ENCODE peak calls at places on chromosomes 12 and 14, in ten cellular contexts. K is tibial nerve, N is pancreas, I is left ventricle myocardium inferior, H is heart left ventricle, O is coronary artery, V is thoracic aorta, S is tibial artery, P is lower leg skin, Y is spleen. B is an unnamed sample.

GRCh38 chr14:64680013-64680674 is 24.1 kb upstream of the PLEKHG3 start:
- DNase-seq in N (no peak), Y (peak), H (no peak), K (no peak), P (no peak), O (no peak), V (no peak), S (peak), I (no peak), B (no peak)

GRCh38 chr12:88375960-88376305 is 204.3 kb downstream of the KITLG start:
- DNase-seq in H (no peak), Y (no peak), P (no peak), K (no peak), V (no peak), N (no peak), I (no peak), S (no peak), O (no peak), B (no peak)

GRCh38 chr12:111406474-111407370 is 999 bp downstream of the SH2B3 start:
- DNase-seq in H (peak), N (peak), V (no peak), O (no peak), K (no peak), P (no peak), S (peak), Y (peak), I (peak), B (no peak)

GRCh38 chr14:78950654-78951053 is 780.5 kb downstream of the NRXN3 start:
- DNase-seq in S (no peak), V (no peak), I (no peak), Y (no peak), O (no peak), P (no peak), K (no peak), N (no peak), H (no peak), B (peak)

GRCh38 chr12:95224202-95225170 is 6.9 kb downstream of the VEZT start:
- DNase-seq in S (no peak), V (no peak), O (no peak), N (no peak), H (no peak), I (no peak), P (no peak), Y (no peak), K (no peak), B (peak)

GRCh38 chr12:58502236-58502635 is 418.1 kb downstream of the LRIG3 start:
- DNase-seq in H (peak), S (no peak), K (no peak), P (no peak), V (no peak), Y (no peak), O (no peak), N (no peak), I (no peak), B (peak)

GRCh38 chr14:101881426-101881825 is 82.9 kb upstream of the DYNC1H1 start:
- DNase-seq in K (no peak), P (peak), V (no peak), S (no peak), I (no peak), Y (no peak), N (peak), H (no peak), O (no peak), B (no peak)

GRCh38 chr12:4849024-4849594 is 60.6 kb upstream of the KCNA1 start:
- DNase-seq in H (no peak), V (no peak), O (no peak), Y (no peak), S (no peak), I (no peak), K (no peak), P (no peak), N (no peak), B (peak)

GRCh38 chr14:53999061-53999488 is 42.5 kb upstream of the BMP4 start:
- DNase-seq in N (no peak), K (no peak), I (no peak), S (no peak), Y (no peak), H (no peak), P (no peak), O (no peak), V (no peak), B (peak)

GRCh38 chr12:12265571-12266388 is 1.1 kb downstream of the LRP6 start:
- DNase-seq in H (no peak), P (no peak), N (peak), I (no peak), S (no peak), Y (no peak), O (no peak), K (no peak), V (no peak), B (peak)

GRCh38 chr14:51533877-51534553 is 117.7 kb upstream of the FRMD6 start:
- DNase-seq in S (no peak), I (no peak), V (no peak), K (no peak), O (no peak), P (no peak), N (no peak), Y (no peak), H (no peak), B (no peak)

GRCh38 chr12:130764475-130765185 is 48.5 kb upstream of the RIMBP2 start:
- DNase-seq in O (no peak), S (no peak), N (no peak), K (no peak), H (no peak), Y (no peak), I (no peak), V (no peak), P (no peak), B (peak)

GRCh38 chr12:95179011-95179410 is 38.3 kb downstream of the FGD6 start:
- DNase-seq in N (no peak), I (no peak), H (no peak), Y (no peak), P (no peak), O (no peak), S (no peak), K (no peak), V (no peak), B (no peak)

GRCh38 chr12:95385246-95385645 is 88.7 kb upstream of the METAP2 start:
- DNase-seq in Y (no peak), I (peak), S (peak), O (no peak), V (peak), P (no peak), K (peak), H (peak), N (no peak), B (peak)

GRCh38 chr14:84343637-84344036 is 1186.3 kb upstream of the FLRT2 start:
- DNase-seq in S (no peak), Y (no peak), O (no peak), P (no peak), H (no peak), V (no peak), N (no peak), I (no peak), K (no peak), B (peak)

GRCh38 chr14:58747181-58747580 is 109.4 kb downstream of the DACT1 start:
- DNase-seq in O (peak), V (no peak), P (peak), K (peak), S (peak), I (no peak), Y (no peak), H (no peak), N (peak), B (peak)

GRCh38 chr12:96257550-96258392 is 63.6 kb downstream of the ELK3 start:
- DNase-seq in I (no peak), O (no peak), K (no peak), Y (no peak), N (peak), H (no peak), P (no peak), V (no peak), S (no peak), B (no peak)

GRCh38 chr14:106843951-106844483 is 1317.6 kb downstream of the TMEM121 start:
- DNase-seq in I (no peak), H (no peak), Y (peak), O (no peak), P (no peak), V (no peak), S (no peak), N (peak), K (peak), B (no peak)

GRCh38 chr14:95519699-95520098 is 3.2 kb upstream of the SYNE3 start:
- DNase-seq in I (peak), H (peak), S (peak), K (peak), P (peak), V (no peak), Y (peak), N (no peak), O (peak), B (peak)

GRCh38 chr14:20327005-20327869 is 5.8 kb downstream of the CCNB1IP1 start:
- DNase-seq in Y (no peak), V (no peak), O (no peak), N (no peak), H (no peak), S (no peak), P (no peak), K (peak), I (no peak), B (peak)

GRCh38 chr14:68667313-68667791 is 125.5 kb downstream of the ZFP36L1 start:
- DNase-seq in Y (no peak), N (peak), K (no peak), O (no peak), P (peak), I (no peak), S (no peak), V (no peak), H (no peak), B (peak)

GRCh38 chr12:113486722-113487121 is 15.1 kb upstream of the LHX5 start:
- DNase-seq in Y (no peak), H (no peak), K (no peak), V (no peak), N (no peak), P (no peak), S (no peak), I (no peak), O (no peak), B (no peak)

GRCh38 chr12:574475-575128 is 88.6 kb downstream of the NINJ2 start:
- DNase-seq in N (no peak), S (peak), Y (no peak), O (no peak), K (no peak), H (no peak), P (peak), V (no peak), I (no peak), B (no peak)

GRCh38 chr14:40417777-40418401 is 985.7 kb upstream of the FBXO33 start:
- DNase-seq in N (no peak), V (no peak), Y (no peak), H (no peak), I (no peak), P (no peak), S (no peak), K (no peak), O (no peak), B (no peak)

GRCh38 chr14:67514650-67515385 is 18.3 kb upstream of the PLEKHH1 start:
- DNase-seq in I (peak), P (peak), Y (peak), K (peak), S (peak), N (peak), V (no peak), O (no peak), H (peak), B (peak)

GRCh38 chr12:71755146-71755892 is 656 bp downstream of the RAB21 start:
- DNase-seq in Y (no peak), O (peak), K (peak), V (peak), S (peak), P (peak), I (no peak), H (peak), N (peak), B (peak)
- TF ChIP-seq CTCF in Y (no peak), O (no peak), K (no peak), V (no peak), S (no peak), P (no peak), I (no peak), H (no peak), N (no peak), B (no peak)

GRCh38 chr14:49953196-49953595 is 60.3 kb downstream of the ARF6 start:
- DNase-seq in K (no peak), S (no peak), P (peak), N (no peak), H (no peak), Y (no peak), I (no peak), O (no peak), V (no peak), B (no peak)

GRCh38 chr14:49951946-49952345 is 59.1 kb downstream of the ARF6 start:
- DNase-seq in N (no peak), P (peak), I (no peak), V (no peak), H (no peak), S (no peak), O (no peak), K (no peak), Y (no peak), B (no peak)

GRCh38 chr14:49946320-49947141 is 53.6 kb downstream of the ARF6 start:
- DNase-seq in Y (no peak), V (no peak), K (no peak), N (no peak), H (peak), O (no peak), S (peak), I (no peak), P (peak), B (peak)

GRCh38 chr14:49954171-49954631 is 61.3 kb downstream of the ARF6 start:
- DNase-seq in V (no peak), N (no peak), O (no peak), I (no peak), S (no peak), H (no peak), P (peak), Y (no peak), K (no peak), B (no peak)

GRCh38 chr14:49950275-49951250 is 57.7 kb downstream of the ARF6 start:
- DNase-seq in V (no peak), P (peak), O (no peak), Y (no peak), H (no peak), K (no peak), S (no peak), N (peak), I (no peak), B (no peak)
- H3K4me3 ChIP-seq in V (no peak), P (no peak), O (no peak), Y (no peak), H (no peak), K (no peak), S (no peak), N (no peak), I (no peak), B (no peak)

GRCh38 chr12:75820848-75821578 is 210.6 kb downstream of the PHLDA1 start:
- DNase-seq in S (no peak), H (peak), K (peak), Y (no peak), O (no peak), I (peak), N (no peak), V (peak), P (no peak), B (peak)
- TF ChIP-seq CTCF in S (no peak), H (no peak), K (no peak), Y (no peak), O (no peak), I (no peak), N (no peak), V (peak), P (no peak), B (no peak)

GRCh38 chr14:32434880-32435279 is 105.8 kb downstream of the AKAP6 start:
- DNase-seq in P (no peak), Y (no peak), V (no peak), H (no peak), O (no peak), K (no peak), S (no peak), N (no peak), I (no peak), B (no peak)

GRCh38 chr14:32436993-32437392 is 107.9 kb downstream of the AKAP6 start:
- DNase-seq in Y (no peak), K (no peak), O (no peak), N (no peak), P (no peak), I (no peak), V (no peak), S (no peak), H (no peak), B (no peak)

GRCh38 chr14:32432813-32433538 is 103.9 kb downstream of the AKAP6 start:
- DNase-seq in H (no peak), I (no peak), S (peak), Y (no peak), V (no peak), P (no peak), O (peak), N (no peak), K (no peak), B (no peak)

GRCh38 chr14:32435411-32435810 is 106.3 kb downstream of the AKAP6 start:
- DNase-seq in Y (no peak), S (no peak), P (no peak), H (no peak), O (no peak), I (no peak), K (no peak), V (no peak), N (no peak), B (no peak)

DNA sequence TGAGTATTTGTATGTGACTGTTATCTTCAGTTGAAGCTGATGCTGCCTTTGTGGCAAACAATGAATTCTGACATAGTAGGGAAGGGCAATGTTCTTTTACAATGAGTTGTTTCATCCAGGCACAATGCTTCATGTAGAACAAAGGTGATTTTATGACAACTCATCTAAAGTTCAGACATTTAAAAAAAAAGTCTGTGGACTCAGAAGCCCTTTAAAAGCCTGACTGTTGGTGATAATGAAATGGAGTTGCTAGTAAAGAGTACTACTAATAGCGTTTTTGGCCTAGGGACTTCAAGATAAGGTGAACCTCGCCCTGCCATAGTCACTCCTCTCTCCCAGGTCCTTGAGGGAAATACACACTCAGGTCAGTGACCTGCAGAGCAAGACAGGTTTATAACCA is 105.1 kb downstream of the AKAP6 start:
- DNase-seq in P (no peak), S (no peak), I (no peak), K (no peak), N (no peak), Y (no peak), O (no peak), V (no peak), H (no peak), B (no peak)
- H3K4me3 ChIP-seq in P (no peak), S (peak), I (peak), K (no peak), N (no peak), Y (no peak), O (peak), V (peak), H (peak), B (no peak)

DNA sequence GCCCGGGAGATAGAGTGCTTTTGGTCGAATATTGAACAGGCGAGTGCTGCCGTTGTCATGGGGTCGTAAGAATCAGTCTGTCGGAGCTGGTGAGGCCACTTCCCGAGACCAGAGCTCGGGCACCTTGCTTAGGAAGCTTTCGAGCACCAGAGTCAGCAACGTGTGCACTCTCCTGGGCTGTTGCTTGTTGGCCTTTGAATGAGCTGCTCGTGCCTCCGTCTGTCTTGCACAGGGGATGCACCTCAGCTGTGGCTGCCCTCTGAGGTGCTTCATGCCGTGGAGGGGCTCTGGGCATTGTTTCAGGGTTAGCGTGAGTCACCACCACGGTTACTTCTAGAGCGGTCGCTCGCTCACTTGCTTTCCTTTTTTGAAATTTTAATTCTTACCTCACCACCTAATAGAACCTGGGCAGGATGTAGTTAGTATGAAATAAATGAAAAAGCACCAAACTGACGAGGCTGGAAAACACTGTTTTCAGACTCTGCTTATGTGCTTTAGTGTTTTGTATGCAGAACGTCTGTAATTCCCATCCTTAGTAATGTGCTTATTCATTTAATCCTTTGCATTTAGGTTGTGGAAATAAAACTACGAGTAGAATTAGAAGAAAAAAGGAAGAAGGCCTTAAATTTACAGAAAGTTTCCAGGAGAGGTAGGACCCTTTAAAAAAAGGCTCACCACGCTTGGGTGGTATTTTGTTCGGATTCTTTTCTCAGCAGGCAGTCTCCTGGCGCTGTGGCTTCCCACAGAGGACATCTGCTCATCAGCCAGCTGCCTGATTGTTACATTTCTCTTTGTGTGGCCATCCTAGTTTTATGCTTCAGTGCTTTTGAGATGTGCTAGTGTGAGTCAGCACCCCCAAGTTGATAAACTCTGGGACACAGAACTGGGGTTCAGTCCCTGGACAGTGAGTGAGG is 40.6 kb downstream of the EP400 start:
- DNase-seq in P (peak), N (no peak), Y (no peak), K (no peak), S (no peak), V (no peak), I (no peak), H (no peak), O (no peak), B (peak)
- TF ChIP-seq CTCF in P (no peak), N (no peak), Y (no peak), K (no peak), S (no peak), V (no peak), I (no peak), H (no peak), O (no peak), B (no peak)

GRCh38 chr14:60184597-60185555 is 19.7 kb upstream of the DHRS7 start:
- DNase-seq in K (no peak), I (no peak), Y (no peak), V (no peak), P (no peak), O (no peak), H (no peak), N (no peak), S (no peak), B (no peak)

GRCh38 chr14:60179296-60179924 is 14.2 kb upstream of the DHRS7 start:
- DNase-seq in K (no peak), S (no peak), I (no peak), P (no peak), N (no peak), Y (no peak), V (no peak), H (no peak), O (no peak), B (no peak)

GRCh38 chr14:60183138-60183537 is 17.9 kb upstream of the DHRS7 start:
- DNase-seq in O (no peak), S (no peak), H (no peak), Y (no peak), N (no peak), P (no peak), V (no peak), I (no peak), K (no peak), B (no peak)

GRCh38 chr14:60188115-60188514 is 22.9 kb upstream of the DHRS7 start:
- DNase-seq in N (no peak), S (no peak), Y (no peak), H (no peak), P (no peak), K (no peak), I (no peak), V (no peak), O (no peak), B (no peak)

DNA sequence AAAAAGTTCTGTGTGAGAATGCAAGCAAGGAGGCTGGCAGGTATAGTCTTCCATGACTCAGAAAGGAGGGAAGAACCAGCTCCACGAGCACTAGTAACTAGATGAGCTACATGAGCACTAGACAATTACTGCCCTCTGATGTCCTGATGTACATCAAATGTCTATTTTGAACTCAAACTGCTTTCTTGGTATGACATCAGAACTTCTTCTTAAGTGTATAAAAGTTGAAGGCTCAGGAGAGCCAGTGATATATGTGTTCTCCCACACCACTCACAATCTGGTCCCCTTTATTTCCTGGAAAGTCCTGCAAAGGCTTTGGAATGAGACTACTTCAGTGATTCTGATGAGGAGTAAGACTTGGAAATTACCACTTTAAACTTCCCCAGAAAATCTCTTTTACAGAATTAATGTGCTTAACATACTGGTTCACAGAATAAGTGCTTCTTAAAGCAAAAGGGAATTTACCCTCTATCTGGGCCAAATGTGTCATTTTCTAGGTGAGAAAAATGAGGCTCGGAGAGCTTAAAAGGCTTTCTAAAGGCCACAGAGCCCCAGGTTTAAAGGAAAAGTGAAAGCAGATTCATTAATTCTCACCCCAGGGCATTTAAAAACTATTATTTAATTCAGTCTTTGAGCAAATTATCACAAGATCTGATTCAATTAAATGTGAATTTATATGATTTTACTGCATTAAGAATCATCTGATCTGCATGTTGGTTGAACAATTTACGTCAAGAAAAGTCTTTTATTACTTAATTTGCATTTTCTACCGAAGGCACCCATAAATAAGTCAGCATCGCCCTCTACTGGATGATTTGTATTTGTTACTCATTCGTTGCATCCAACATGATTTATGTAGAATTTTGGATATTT is 18.8 kb upstream of the DHRS7 start:
- DNase-seq in P (no peak), O (no peak), I (no peak), H (no peak), V (no peak), S (no peak), K (peak), Y (no peak), N (no peak), B (peak)
- H3K4me3 ChIP-seq in P (no peak), O (peak), I (peak), H (peak), V (peak), S (peak), K (peak), Y (peak), N (peak), B (peak)